ENCODE peak calls at places on chromosome 12, in five cellular contexts. C, Q, P, H and R are unnamed samples.

GRCh38 chr12:42985506-42985905 is 396.0 kb upstream of the PRICKLE1 start:
- DNase-seq in C (no peak), Q (no peak), P (no peak), H (no peak), R (no peak)

GRCh38 chr12:130334937-130335336 is 2.8 kb upstream of the PIWIL1 start:
- DNase-seq in C (no peak), Q (no peak), P (no peak), H (no peak), R (no peak)

GRCh38 chr12:48979602-48980388 is 1.7 kb downstream of the WNT1 start:
- DNase-seq in C (peak), Q (peak), P (no peak), H (peak), R (peak)

GRCh38 chr12:9351136-9351535 is 142.9 kb upstream of the PZP start:
- DNase-seq in C (no peak), Q (no peak), P (no peak), H (no peak), R (no peak)

GRCh38 chr12:71128191-71128590 is 29.6 kb downstream of the TSPAN8 start:
- DNase-seq in C (no peak), Q (no peak), P (no peak), H (no peak), R (no peak)

GRCh38 chr12:109760930-109761630 is 47.5 kb downstream of the FAM222A start:
- DNase-seq in C (no peak), Q (peak), P (no peak), H (peak), R (no peak)

GRCh38 chr12:75553865-75554555 is 42.6 kb upstream of the KRR1 start:
- DNase-seq in C (no peak), Q (no peak), P (no peak), H (no peak), R (peak)

GRCh38 chr12:89161553-89161952 is 190.7 kb downstream of the DUSP6 start:
- DNase-seq in C (no peak), Q (no peak), P (no peak), H (no peak), R (peak)

GRCh38 chr12:21562859-21563258 is 36.8 kb downstream of the SPX start:
- DNase-seq in C (no peak), Q (no peak), P (no peak), H (no peak), R (no peak)

GRCh38 chr12:32176606-32177005 is 70.0 kb downstream of the BICD1 start:
- DNase-seq in C (no peak), Q (no peak), P (no peak), H (no peak), R (no peak)

GRCh38 chr12:93242154-93242958 is 135.4 kb upstream of the NUDT4 start:
- DNase-seq in C (no peak), Q (no peak), P (no peak), H (no peak), R (no peak)

GRCh38 chr12:31390991-31391390 is 65.0 kb upstream of the SINHCAF start:
- DNase-seq in C (no peak), Q (no peak), P (no peak), H (no peak), R (no peak)

GRCh38 chr12:6280053-6280469 is 30.4 kb upstream of the PLEKHG6 start:
- DNase-seq in C (no peak), Q (no peak), P (no peak), H (peak), R (no peak)

GRCh38 chr12:52147367-52147972 is 44.3 kb downstream of the KRT80 start:
- DNase-seq in C (no peak), Q (no peak), P (no peak), H (peak), R (peak)

GRCh38 chr12:75852143-75852542 is 179.4 kb downstream of the PHLDA1 start:
- DNase-seq in C (no peak), Q (no peak), P (no peak), H (no peak), R (no peak)

GRCh38 chr12:6494968-6495367 is 1.1 kb downstream of the NCAPD2 start:
- DNase-seq in C (no peak), Q (no peak), P (no peak), H (no peak), R (peak)

GRCh38 chr12:125128380-125128779 is 63.1 kb downstream of the AACS start:
- DNase-seq in C (no peak), Q (no peak), P (no peak), H (no peak), R (no peak)

GRCh38 chr12:5739862-5740370 is 205.1 kb downstream of the ANO2 start:
- DNase-seq in C (no peak), Q (no peak), P (no peak), H (no peak), R (no peak)

GRCh38 chr12:42298887-42299286 is 27.0 kb downstream of the ZCRB1 start:
- DNase-seq in C (no peak), Q (no peak), P (no peak), H (no peak), R (no peak)

GRCh38 chr12:108722992-108723766 is 8.1 kb downstream of the CORO1C start:
- DNase-seq in C (no peak), Q (no peak), P (no peak), H (no peak), R (peak)

GRCh38 chr12:67506739-67507138 is 141.8 kb upstream of the DYRK2 start:
- DNase-seq in C (no peak), Q (no peak), P (no peak), H (no peak), R (no peak)

GRCh38 chr12:52171950-52172512 is 19.8 kb downstream of the KRT80 start:
- DNase-seq in C (no peak), Q (peak), P (no peak), H (no peak), R (peak)

GRCh38 chr12:94150483-94151225 is 2.3 kb downstream of the PLXNC1 start:
- DNase-seq in C (peak), Q (peak), P (peak), H (peak), R (peak)

GRCh38 chr12:55694651-55695050 is 13.1 kb downstream of the ITGA7 start:
- DNase-seq in C (no peak), Q (no peak), P (no peak), H (peak), R (no peak)

GRCh38 chr12:56158926-56159461 is 835 bp downstream of the MYL6 start:
- DNase-seq in C (peak), Q (peak), P (no peak), H (peak), R (peak)